ENCODE peak calls at places on chromosomes 6 and 20, in five cellular contexts. One of them, this sample, is unnamed.

GRCh38 chr20:23335521-23335920 is 15.1 kb upstream of the NXT1 start:
- DNase-seq in colonic mucosa: no peak
- DNase-seq in stimulated activated CD4-positive, alpha-beta T cell treated with anti-CD3 and anti-CD28 coated beads, Interleukin-2, amount 100 ng/mL, for 24 hours: no peak
- DNase-seq in activated CD8-positive, alpha-beta memory T cell treated with anti-CD3 and anti-CD28 coated beads for 4 hours: no peak
- DNase-seq in GM23248: no peak
- DNase-seq in this sample: no peak

GRCh38 chr6:148179786-148180185 is 162.9 kb upstream of the SASH1 start:
- DNase-seq in colonic mucosa: no peak
- DNase-seq in stimulated activated CD4-positive, alpha-beta T cell treated with anti-CD3 and anti-CD28 coated beads, Interleukin-2, amount 100 ng/mL, for 24 hours: peak
- DNase-seq in activated CD8-positive, alpha-beta memory T cell treated with anti-CD3 and anti-CD28 coated beads for 4 hours: no peak
- DNase-seq in GM23248: peak
- DNase-seq in this sample: no peak

GRCh38 chr6:88983532-88983931 is 20.1 kb upstream of the RNGTT start:
- DNase-seq in colonic mucosa: peak
- DNase-seq in stimulated activated CD4-positive, alpha-beta T cell treated with anti-CD3 and anti-CD28 coated beads, Interleukin-2, amount 100 ng/mL, for 24 hours: no peak
- DNase-seq in activated CD8-positive, alpha-beta memory T cell treated with anti-CD3 and anti-CD28 coated beads for 4 hours: no peak
- DNase-seq in GM23248: peak
- DNase-seq in this sample: peak

GRCh38 chr6:41442800-41443501 is 103.2 kb upstream of the FOXP4 start:
- DNase-seq in colonic mucosa: peak
- DNase-seq in stimulated activated CD4-positive, alpha-beta T cell treated with anti-CD3 and anti-CD28 coated beads, Interleukin-2, amount 100 ng/mL, for 24 hours: peak
- DNase-seq in activated CD8-positive, alpha-beta memory T cell treated with anti-CD3 and anti-CD28 coated beads for 4 hours: no peak
- DNase-seq in GM23248: peak
- DNase-seq in this sample: no peak

GRCh38 chr6:3911130-3911529 is 62.0 kb downstream of the FAM50B start:
- DNase-seq in colonic mucosa: no peak
- DNase-seq in stimulated activated CD4-positive, alpha-beta T cell treated with anti-CD3 and anti-CD28 coated beads, Interleukin-2, amount 100 ng/mL, for 24 hours: no peak
- DNase-seq in activated CD8-positive, alpha-beta memory T cell treated with anti-CD3 and anti-CD28 coated beads for 4 hours: no peak
- DNase-seq in GM23248: peak
- DNase-seq in this sample: no peak

GRCh38 chr6:29708432-29709177 is 14.6 kb upstream of the HLA-F start:
- DNase-seq in colonic mucosa: no peak
- DNase-seq in stimulated activated CD4-positive, alpha-beta T cell treated with anti-CD3 and anti-CD28 coated beads, Interleukin-2, amount 100 ng/mL, for 24 hours: no peak
- DNase-seq in activated CD8-positive, alpha-beta memory T cell treated with anti-CD3 and anti-CD28 coated beads for 4 hours: no peak
- DNase-seq in GM23248: no peak
- DNase-seq in this sample: no peak

GRCh38 chr6:29723666-29724588 is 693 bp downstream of the HLA-F start:
- DNase-seq in colonic mucosa: peak
- DNase-seq in stimulated activated CD4-positive, alpha-beta T cell treated with anti-CD3 and anti-CD28 coated beads, Interleukin-2, amount 100 ng/mL, for 24 hours: peak
- DNase-seq in activated CD8-positive, alpha-beta memory T cell treated with anti-CD3 and anti-CD28 coated beads for 4 hours: peak
- DNase-seq in GM23248: peak
- DNase-seq in this sample: peak

GRCh38 chr20:33211817-33212424 is 5.2 kb upstream of the BPIFA3 start:
- DNase-seq in colonic mucosa: peak
- DNase-seq in stimulated activated CD4-positive, alpha-beta T cell treated with anti-CD3 and anti-CD28 coated beads, Interleukin-2, amount 100 ng/mL, for 24 hours: peak
- DNase-seq in activated CD8-positive, alpha-beta memory T cell treated with anti-CD3 and anti-CD28 coated beads for 4 hours: no peak
- DNase-seq in GM23248: peak
- DNase-seq in this sample: peak

GRCh38 chr20:49394264-49394663 is 88.2 kb downstream of the KCNB1 start:
- DNase-seq in colonic mucosa: no peak
- DNase-seq in stimulated activated CD4-positive, alpha-beta T cell treated with anti-CD3 and anti-CD28 coated beads, Interleukin-2, amount 100 ng/mL, for 24 hours: no peak
- DNase-seq in activated CD8-positive, alpha-beta memory T cell treated with anti-CD3 and anti-CD28 coated beads for 4 hours: no peak
- DNase-seq in GM23248: peak
- DNase-seq in this sample: no peak

GRCh38 chr6:110761371-110761770 is 53.9 kb downstream of the CDK19 start:
- DNase-seq in colonic mucosa: no peak
- DNase-seq in stimulated activated CD4-positive, alpha-beta T cell treated with anti-CD3 and anti-CD28 coated beads, Interleukin-2, amount 100 ng/mL, for 24 hours: no peak
- DNase-seq in activated CD8-positive, alpha-beta memory T cell treated with anti-CD3 and anti-CD28 coated beads for 4 hours: no peak
- DNase-seq in GM23248: no peak
- DNase-seq in this sample: no peak

GRCh38 chr20:31824554-31825313 is 5.6 kb downstream of the MYLK2 start:
- DNase-seq in colonic mucosa: no peak
- DNase-seq in stimulated activated CD4-positive, alpha-beta T cell treated with anti-CD3 and anti-CD28 coated beads, Interleukin-2, amount 100 ng/mL, for 24 hours: no peak
- DNase-seq in activated CD8-positive, alpha-beta memory T cell treated with anti-CD3 and anti-CD28 coated beads for 4 hours: no peak
- DNase-seq in GM23248: no peak
- DNase-seq in this sample: no peak

GRCh38 chr6:143792402-143793339 is 50.5 kb upstream of the LTV1 start:
- DNase-seq in colonic mucosa: no peak
- DNase-seq in stimulated activated CD4-positive, alpha-beta T cell treated with anti-CD3 and anti-CD28 coated beads, Interleukin-2, amount 100 ng/mL, for 24 hours: no peak
- DNase-seq in activated CD8-positive, alpha-beta memory T cell treated with anti-CD3 and anti-CD28 coated beads for 4 hours: no peak
- DNase-seq in GM23248: no peak
- DNase-seq in this sample: no peak

GRCh38 chr6:118325220-118325860 is 222.8 kb upstream of the PLN start:
- DNase-seq in colonic mucosa: no peak
- DNase-seq in stimulated activated CD4-positive, alpha-beta T cell treated with anti-CD3 and anti-CD28 coated beads, Interleukin-2, amount 100 ng/mL, for 24 hours: no peak
- DNase-seq in activated CD8-positive, alpha-beta memory T cell treated with anti-CD3 and anti-CD28 coated beads for 4 hours: no peak
- DNase-seq in GM23248: peak
- DNase-seq in this sample: no peak

GRCh38 chr6:110545081-110545872 is 68.9 kb upstream of the SLC22A16 start:
- DNase-seq in colonic mucosa: no peak
- DNase-seq in stimulated activated CD4-positive, alpha-beta T cell treated with anti-CD3 and anti-CD28 coated beads, Interleukin-2, amount 100 ng/mL, for 24 hours: no peak
- DNase-seq in activated CD8-positive, alpha-beta memory T cell treated with anti-CD3 and anti-CD28 coated beads for 4 hours: no peak
- DNase-seq in GM23248: no peak
- DNase-seq in this sample: no peak

GRCh38 chr20:12775041-12775440 is 233.7 kb upstream of the SPTLC3 start:
- DNase-seq in colonic mucosa: no peak
- DNase-seq in stimulated activated CD4-positive, alpha-beta T cell treated with anti-CD3 and anti-CD28 coated beads, Interleukin-2, amount 100 ng/mL, for 24 hours: no peak
- DNase-seq in activated CD8-positive, alpha-beta memory T cell treated with anti-CD3 and anti-CD28 coated beads for 4 hours: no peak
- DNase-seq in GM23248: no peak
- DNase-seq in this sample: no peak

GRCh38 chr6:145540741-145541140 is 194.6 kb downstream of the EPM2A start:
- DNase-seq in colonic mucosa: no peak
- DNase-seq in stimulated activated CD4-positive, alpha-beta T cell treated with anti-CD3 and anti-CD28 coated beads, Interleukin-2, amount 100 ng/mL, for 24 hours: no peak
- DNase-seq in activated CD8-positive, alpha-beta memory T cell treated with anti-CD3 and anti-CD28 coated beads for 4 hours: no peak
- DNase-seq in GM23248: peak
- DNase-seq in this sample: no peak